ENCODE peak calls at places on chromosomes 11 and 22, in five cellular contexts. One of them, this sample, is unnamed.

GRCh38 chr11:120695426-120695825 is 183.9 kb downstream of the GRIK4 start:
- DNase-seq in AG10803: no peak
- DNase-seq in body of pancreas: no peak
- DNase-seq in brain microvascular endothelial cell: no peak
- DNase-seq in cardiac fibroblast: no peak
- DNase-seq in this sample: no peak

GRCh38 chr22:40955516-40955915 is 4.3 kb downstream of the RBX1 start:
- DNase-seq in AG10803: peak
- DNase-seq in body of pancreas: no peak
- DNase-seq in brain microvascular endothelial cell: no peak
- DNase-seq in cardiac fibroblast: peak
- DNase-seq in this sample: peak

GRCh38 chr22:38953577-38954413 is 3.6 kb upstream of the APOBEC3A start:
- DNase-seq in AG10803: peak
- DNase-seq in body of pancreas: peak
- DNase-seq in brain microvascular endothelial cell: no peak
- DNase-seq in cardiac fibroblast: no peak
- DNase-seq in this sample: no peak

GRCh38 chr11:119315139-119316016 is 1.6 kb downstream of the MCAM start:
- DNase-seq in AG10803: no peak
- DNase-seq in body of pancreas: peak
- DNase-seq in brain microvascular endothelial cell: no peak
- DNase-seq in cardiac fibroblast: no peak
- DNase-seq in this sample: no peak

GRCh38 chr11:95363710-95364109 is 132.7 kb upstream of the SESN3 start:
- DNase-seq in AG10803: no peak
- DNase-seq in body of pancreas: no peak
- DNase-seq in brain microvascular endothelial cell: no peak
- DNase-seq in cardiac fibroblast: no peak
- DNase-seq in this sample: no peak

GRCh38 chr11:12114487-12115033 is 4.2 kb downstream of the MICAL2 start:
- DNase-seq in AG10803: no peak
- DNase-seq in body of pancreas: no peak
- DNase-seq in brain microvascular endothelial cell: peak
- DNase-seq in cardiac fibroblast: peak
- DNase-seq in this sample: no peak

GRCh38 chr22:20423636-20424511 is 13.8 kb downstream of the SCARF2 start:
- DNase-seq in AG10803: no peak
- DNase-seq in body of pancreas: no peak
- DNase-seq in brain microvascular endothelial cell: no peak
- DNase-seq in cardiac fibroblast: no peak
- DNase-seq in this sample: no peak

GRCh38 chr11:59292611-59293010 is 66.1 kb upstream of the OR5AN1 start:
- DNase-seq in AG10803: no peak
- DNase-seq in body of pancreas: peak
- DNase-seq in brain microvascular endothelial cell: no peak
- DNase-seq in cardiac fibroblast: no peak
- DNase-seq in this sample: no peak

GRCh38 chr11:37280194-37280593 is 682.2 kb upstream of the RAG2 start:
- DNase-seq in AG10803: no peak
- DNase-seq in body of pancreas: no peak
- DNase-seq in brain microvascular endothelial cell: no peak
- DNase-seq in cardiac fibroblast: no peak
- DNase-seq in this sample: no peak

GRCh38 chr22:44590291-44590690 is 92.3 kb upstream of the RTL6 start:
- DNase-seq in AG10803: no peak
- DNase-seq in body of pancreas: no peak
- DNase-seq in brain microvascular endothelial cell: no peak
- DNase-seq in cardiac fibroblast: no peak
- DNase-seq in this sample: no peak

GRCh38 chr11:66317766-66318575 is 1.1 kb upstream of the CD248 start:
- DNase-seq in AG10803: peak
- DNase-seq in body of pancreas: peak
- DNase-seq in brain microvascular endothelial cell: peak
- DNase-seq in cardiac fibroblast: peak
- DNase-seq in this sample: peak

GRCh38 chr11:121249039-121249663 is 43.4 kb upstream of the SC5D start:
- DNase-seq in AG10803: peak
- DNase-seq in body of pancreas: no peak
- DNase-seq in brain microvascular endothelial cell: peak
- DNase-seq in cardiac fibroblast: peak
- DNase-seq in this sample: no peak

GRCh38 chr11:92964471-92964870 is 5.0 kb upstream of the MTNR1B start:
- DNase-seq in AG10803: no peak
- DNase-seq in body of pancreas: peak
- DNase-seq in brain microvascular endothelial cell: no peak
- DNase-seq in cardiac fibroblast: no peak
- DNase-seq in this sample: no peak

GRCh38 chr11:36034572-36035331 is 90.9 kb downstream of the LDLRAD3 start:
- DNase-seq in AG10803: peak
- DNase-seq in body of pancreas: no peak
- DNase-seq in brain microvascular endothelial cell: peak
- DNase-seq in cardiac fibroblast: peak
- DNase-seq in this sample: peak

GRCh38 chr11:65290448-65291165 is 24.1 kb upstream of the CDC42EP2 start:
- DNase-seq in AG10803: peak
- DNase-seq in body of pancreas: peak
- DNase-seq in brain microvascular endothelial cell: peak
- DNase-seq in cardiac fibroblast: peak
- DNase-seq in this sample: peak

GRCh38 chr22:37418627-37419369 is 8.5 kb downstream of the ELFN2 start:
- DNase-seq in AG10803: no peak
- DNase-seq in body of pancreas: no peak
- DNase-seq in brain microvascular endothelial cell: no peak
- DNase-seq in cardiac fibroblast: no peak
- DNase-seq in this sample: no peak

GRCh38 chr11:114774599-114775365 is 96.5 kb downstream of the NXPE2 start:
- DNase-seq in AG10803: peak
- DNase-seq in body of pancreas: peak
- DNase-seq in brain microvascular endothelial cell: no peak
- DNase-seq in cardiac fibroblast: peak
- DNase-seq in this sample: no peak

GRCh38 chr11:35981581-35981980 is 37.7 kb downstream of the LDLRAD3 start:
- DNase-seq in AG10803: no peak
- DNase-seq in body of pancreas: no peak
- DNase-seq in brain microvascular endothelial cell: no peak
- DNase-seq in cardiac fibroblast: peak
- DNase-seq in this sample: no peak

GRCh38 chr11:123561046-123561781 is 93.2 kb downstream of the SCN3B start:
- DNase-seq in AG10803: peak
- DNase-seq in body of pancreas: peak
- DNase-seq in brain microvascular endothelial cell: peak
- DNase-seq in cardiac fibroblast: peak
- DNase-seq in this sample: no peak

GRCh38 chr11:84901986-84902385 is 725.2 kb downstream of the DLG2 start:
- DNase-seq in AG10803: peak
- DNase-seq in body of pancreas: no peak
- DNase-seq in brain microvascular endothelial cell: no peak
- DNase-seq in cardiac fibroblast: peak
- DNase-seq in this sample: peak

GRCh38 chr11:63837027-63837688 is 1.8 kb upstream of the MARK2 start:
- DNase-seq in AG10803: peak
- DNase-seq in body of pancreas: peak
- DNase-seq in brain microvascular endothelial cell: peak
- DNase-seq in cardiac fibroblast: peak
- DNase-seq in this sample: no peak

GRCh38 chr22:37358917-37359316 is 68.4 kb downstream of the ELFN2 start:
- DNase-seq in AG10803: peak
- DNase-seq in body of pancreas: no peak
- DNase-seq in brain microvascular endothelial cell: no peak
- DNase-seq in cardiac fibroblast: no peak
- DNase-seq in this sample: no peak

GRCh38 chr11:73961321-73961720 is 10.5 kb downstream of the DNAJB13 start:
- DNase-seq in AG10803: peak
- DNase-seq in body of pancreas: no peak
- DNase-seq in brain microvascular endothelial cell: no peak
- DNase-seq in cardiac fibroblast: no peak
- DNase-seq in this sample: no peak

GRCh38 chr11:47501095-47501494 is 51.8 kb downstream of the CELF1 start:
- DNase-seq in AG10803: no peak
- DNase-seq in body of pancreas: no peak
- DNase-seq in brain microvascular endothelial cell: no peak
- DNase-seq in cardiac fibroblast: no peak
- DNase-seq in this sample: no peak

GRCh38 chr11:118921121-118921928 is 4.4 kb downstream of the BCL9L start:
- DNase-seq in AG10803: peak
- DNase-seq in body of pancreas: peak
- DNase-seq in brain microvascular endothelial cell: peak
- DNase-seq in cardiac fibroblast: peak
- DNase-seq in this sample: no peak

GRCh38 chr11:19422257-19422656 is 181.5 kb upstream of the E2F8 start:
- DNase-seq in AG10803: no peak
- DNase-seq in body of pancreas: no peak
- DNase-seq in brain microvascular endothelial cell: no peak
- DNase-seq in cardiac fibroblast: no peak
- DNase-seq in this sample: no peak

GRCh38 chr11:103944251-103944944 is 92.0 kb upstream of the DDI1 start:
- DNase-seq in AG10803: no peak
- DNase-seq in body of pancreas: no peak
- DNase-seq in brain microvascular endothelial cell: no peak
- DNase-seq in cardiac fibroblast: no peak
- DNase-seq in this sample: no peak

GRCh38 chr22:36753916-36754315 is 22.0 kb downstream of the IFT27 start:
- DNase-seq in AG10803: no peak
- DNase-seq in body of pancreas: no peak
- DNase-seq in brain microvascular endothelial cell: no peak
- DNase-seq in cardiac fibroblast: no peak
- DNase-seq in this sample: no peak

GRCh38 chr11:11624206-11624605 is 2.4 kb upstream of the GALNT18 start:
- DNase-seq in AG10803: no peak
- DNase-seq in body of pancreas: no peak
- DNase-seq in brain microvascular endothelial cell: no peak
- DNase-seq in cardiac fibroblast: no peak
- DNase-seq in this sample: no peak

GRCh38 chr11:68312117-68312779 is at the start of gene LRP5:
- DNase-seq in AG10803: no peak
- DNase-seq in body of pancreas: peak
- DNase-seq in brain microvascular endothelial cell: no peak
- DNase-seq in cardiac fibroblast: peak
- DNase-seq in this sample: no peak

DNA sequence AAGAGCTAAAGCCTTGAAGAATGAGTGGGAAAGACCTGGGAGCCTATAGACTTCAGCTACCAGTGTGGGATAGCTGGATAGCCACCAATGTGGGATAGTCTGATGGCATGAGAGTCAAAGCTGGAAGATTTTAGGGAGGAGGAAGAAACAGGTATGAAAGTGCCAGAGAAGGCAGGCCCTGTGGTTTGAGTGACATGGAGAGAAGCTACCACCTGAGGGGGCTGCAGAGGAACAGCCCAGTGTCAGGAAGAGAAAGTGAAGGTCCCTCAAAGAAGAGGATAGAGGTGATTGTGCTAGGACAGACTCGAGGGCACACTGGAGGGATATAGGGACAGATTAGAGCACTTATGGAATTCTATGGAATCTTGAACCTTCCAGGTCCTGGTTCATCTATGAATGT is 23.1 kb upstream of the PAX6 start:
- DNase-seq in AG10803: no peak
- DNase-seq in body of pancreas: no peak
- DNase-seq in brain microvascular endothelial cell: no peak
- DNase-seq in cardiac fibroblast: no peak
- DNase-seq in this sample: no peak
- TF ChIP-seq CTCF in AG10803: no peak
- TF ChIP-seq CTCF in body of pancreas: no peak
- TF ChIP-seq CTCF in brain microvascular endothelial cell: peak
- TF ChIP-seq CTCF in cardiac fibroblast: no peak
- TF ChIP-seq CTCF in this sample: no peak

DNA sequence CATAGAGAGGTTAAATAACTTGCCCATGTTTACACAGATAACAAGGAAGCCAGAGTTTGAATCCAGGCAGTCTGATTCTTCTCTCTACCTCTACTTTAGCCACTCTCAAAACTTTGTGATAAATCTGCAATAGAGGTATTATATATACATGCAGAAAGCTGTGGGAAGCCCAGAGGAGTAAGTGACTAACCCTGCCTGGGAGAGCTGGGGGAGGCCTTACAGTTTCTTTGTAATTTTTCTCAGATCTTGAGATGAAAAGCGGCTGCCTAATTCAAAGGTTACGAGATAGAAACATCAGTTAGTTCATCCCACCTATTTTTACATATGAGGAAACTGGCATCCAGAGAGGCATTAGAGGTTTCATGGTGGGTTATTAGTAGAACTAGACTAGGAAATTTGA is 4.9 kb downstream of the STIM1 start:
- DNase-seq in AG10803: no peak
- DNase-seq in body of pancreas: no peak
- DNase-seq in brain microvascular endothelial cell: no peak
- DNase-seq in cardiac fibroblast: no peak
- DNase-seq in this sample: no peak
- H3K4me3 ChIP-seq in AG10803: no peak
- H3K4me3 ChIP-seq in body of pancreas: no peak
- H3K4me3 ChIP-seq in brain microvascular endothelial cell: no peak
- H3K4me3 ChIP-seq in cardiac fibroblast: no peak
- H3K4me3 ChIP-seq in this sample: no peak

GRCh38 chr11:61556621-61557020 is 24.3 kb downstream of the SYT7 start:
- DNase-seq in AG10803: no peak
- DNase-seq in body of pancreas: no peak
- DNase-seq in brain microvascular endothelial cell: no peak
- DNase-seq in cardiac fibroblast: no peak
- DNase-seq in this sample: no peak

GRCh38 chr11:61555978-61556377 is 24.9 kb downstream of the SYT7 start:
- DNase-seq in AG10803: no peak
- DNase-seq in body of pancreas: no peak
- DNase-seq in brain microvascular endothelial cell: no peak
- DNase-seq in cardiac fibroblast: no peak
- DNase-seq in this sample: no peak

GRCh38 chr11:61554172-61554988 is 26.5 kb downstream of the SYT7 start:
- DNase-seq in AG10803: no peak
- DNase-seq in body of pancreas: no peak
- DNase-seq in brain microvascular endothelial cell: no peak
- DNase-seq in cardiac fibroblast: no peak
- DNase-seq in this sample: no peak

GRCh38 chr11:61553373-61554171 is 27.3 kb downstream of the SYT7 start:
- DNase-seq in AG10803: no peak
- DNase-seq in body of pancreas: peak
- DNase-seq in brain microvascular endothelial cell: no peak
- DNase-seq in cardiac fibroblast: no peak
- DNase-seq in this sample: no peak

GRCh38 chr11:61555051-61555969 is 25.6 kb downstream of the SYT7 start:
- DNase-seq in AG10803: no peak
- DNase-seq in body of pancreas: no peak
- DNase-seq in brain microvascular endothelial cell: no peak
- DNase-seq in cardiac fibroblast: no peak
- DNase-seq in this sample: no peak
- TF ChIP-seq CTCF in AG10803: no peak
- TF ChIP-seq CTCF in body of pancreas: no peak
- TF ChIP-seq CTCF in brain microvascular endothelial cell: peak
- TF ChIP-seq CTCF in cardiac fibroblast: peak
- TF ChIP-seq CTCF in this sample: no peak

DNA sequence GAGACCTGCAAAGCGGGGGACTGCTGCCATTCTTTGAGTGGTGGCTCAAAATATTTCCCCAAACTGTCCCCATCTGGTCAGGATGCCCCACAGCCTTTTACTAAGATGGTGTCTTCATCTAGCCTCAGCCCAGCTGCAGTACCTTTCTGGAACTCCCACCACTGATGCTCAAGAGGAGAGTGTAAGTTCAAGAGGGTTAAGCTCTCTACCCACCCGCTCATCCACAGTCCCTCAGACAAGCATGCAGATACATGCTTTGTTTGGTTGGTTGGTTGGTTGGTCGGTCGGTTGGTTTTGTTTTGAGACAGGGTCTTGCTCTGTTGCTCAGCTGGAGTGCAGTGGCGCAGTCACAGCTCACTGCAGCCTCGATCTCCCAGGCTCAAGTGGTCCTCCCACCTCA is 14.5 kb upstream of the CAVIN3 start:
- DNase-seq in AG10803: no peak
- DNase-seq in body of pancreas: no peak
- DNase-seq in brain microvascular endothelial cell: no peak
- DNase-seq in cardiac fibroblast: no peak
- DNase-seq in this sample: no peak
- H3K4me3 ChIP-seq in AG10803: no peak
- H3K4me3 ChIP-seq in body of pancreas: no peak
- H3K4me3 ChIP-seq in brain microvascular endothelial cell: no peak
- H3K4me3 ChIP-seq in cardiac fibroblast: no peak
- H3K4me3 ChIP-seq in this sample: no peak